ENCODE peak calls at places on chromosome 12, in six cellular contexts. A is neural crest cell, M is sigmoid colon, O is activated B cell treated with CpG ODN at 0.5 μM for 24 hours, Y is epithelial cell of esophagus, T is endothelial cell of umbilical vein. S is an unnamed sample.

GRCh38 chr12:58919271-58920101 is 818 bp downstream of the LRIG3 start:
- DNase-seq in A (no peak), M (peak; percentile 71), O (no peak), Y (peak; percentile 66), T (peak; percentile 83), S (peak; percentile 44)

GRCh38 chr12:59486827-59487226 is 109.0 kb upstream of the SLC16A7 start:
- DNase-seq in A (no peak), M (no peak), O (no peak), Y (peak; percentile 53), T (no peak), S (no peak)

GRCh38 chr12:100427078-100427477 is 46.6 kb upstream of the NR1H4 start:
- DNase-seq in A (no peak), M (no peak), O (no peak), Y (peak; percentile 88), T (no peak), S (no peak)

GRCh38 chr12:121626853-121627623 is 708 bp downstream of the ORAI1 start:
- DNase-seq in A (peak; percentile 50), M (peak; percentile 86), O (peak; percentile 66), Y (peak; percentile 58), T (peak; percentile 80), S (peak; percentile 81)

GRCh38 chr12:77163068-77163810 is 97.9 kb upstream of the E2F7 start:
- DNase-seq in A (no peak), M (no peak), O (no peak), Y (no peak), T (no peak), S (no peak)

GRCh38 chr12:57126561-57126960 is 1.7 kb upstream of the LRP1 start:
- DNase-seq in A (no peak), M (no peak), O (no peak), Y (no peak), T (no peak), S (no peak)

GRCh38 chr12:53703746-53704145 is 23.5 kb downstream of the CALCOCO1 start:
- DNase-seq in A (no peak), M (no peak), O (no peak), Y (no peak), T (no peak), S (no peak)

GRCh38 chr12:55728185-55728931 is 451 bp downstream of the CD63 start:
- DNase-seq in A (no peak), M (peak; percentile 94), O (no peak), Y (peak; percentile 44), T (peak; percentile 61), S (no peak)

GRCh38 chr12:64756371-64756770 is 2.8 kb downstream of the GNS start:
- DNase-seq in A (no peak), M (no peak), O (no peak), Y (no peak), T (no peak), S (peak; percentile 60)

GRCh38 chr12:99387661-99388060 is 259.9 kb upstream of the GARIN6 start:
- DNase-seq in A (no peak), M (no peak), O (no peak), Y (no peak), T (no peak), S (no peak)

GRCh38 chr12:48021485-48022179 is 17.4 kb upstream of the COL2A1 start:
- DNase-seq in A (no peak), M (no peak), O (no peak), Y (peak; percentile 26), T (no peak), S (no peak)

GRCh38 chr12:58443981-58444371 is 476.3 kb downstream of the LRIG3 start:
- DNase-seq in A (no peak), M (no peak), O (no peak), Y (no peak), T (no peak), S (no peak)

GRCh38 chr12:121797937-121798801 is 4.7 kb upstream of the RHOF start:
- DNase-seq in A (no peak), M (peak; percentile 89), O (no peak), Y (no peak), T (peak; percentile 55), S (no peak)

GRCh38 chr12:29073631-29074239 is 75.3 kb upstream of the FAR2 start:
- DNase-seq in A (peak; percentile 6), M (no peak), O (no peak), Y (peak; percentile 64), T (peak; percentile 67), S (peak; percentile 17)

GRCh38 chr12:4587108-4587507 is 25.1 kb downstream of the DYRK4 start:
- DNase-seq in A (no peak), M (no peak), O (no peak), Y (no peak), T (no peak), S (no peak)

GRCh38 chr12:26642361-26642760 is 190.6 kb downstream of the ITPR2 start:
- DNase-seq in A (no peak), M (no peak), O (no peak), Y (no peak), T (no peak), S (no peak)

DNA sequence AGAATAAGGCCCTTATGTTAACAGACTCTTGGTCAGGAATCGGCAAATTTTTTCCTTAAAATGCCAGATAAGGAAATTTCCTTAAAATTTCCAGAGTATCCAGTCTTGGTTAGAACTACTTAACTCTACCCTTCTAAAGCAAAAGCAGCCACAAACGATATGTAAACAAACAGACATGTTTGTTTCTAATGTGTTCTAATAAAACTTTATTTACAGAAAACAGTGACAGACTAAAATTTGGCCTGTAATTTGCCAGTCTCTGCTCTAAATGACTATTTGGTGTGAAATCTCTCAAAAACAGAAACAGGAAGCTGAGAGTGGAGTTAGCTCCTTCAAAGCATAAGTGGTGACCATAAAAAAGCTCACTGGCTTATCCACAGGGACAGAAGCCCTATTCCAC is 78.2 kb downstream of the PRKAB1 start:
- DNase-seq in A (no peak), M (no peak), O (no peak), Y (no peak), T (no peak), S (no peak)
- TF ChIP-seq CTCF in A (no peak), M (no peak), O (no peak), Y (no peak), T (no peak), S (no peak)

DNA sequence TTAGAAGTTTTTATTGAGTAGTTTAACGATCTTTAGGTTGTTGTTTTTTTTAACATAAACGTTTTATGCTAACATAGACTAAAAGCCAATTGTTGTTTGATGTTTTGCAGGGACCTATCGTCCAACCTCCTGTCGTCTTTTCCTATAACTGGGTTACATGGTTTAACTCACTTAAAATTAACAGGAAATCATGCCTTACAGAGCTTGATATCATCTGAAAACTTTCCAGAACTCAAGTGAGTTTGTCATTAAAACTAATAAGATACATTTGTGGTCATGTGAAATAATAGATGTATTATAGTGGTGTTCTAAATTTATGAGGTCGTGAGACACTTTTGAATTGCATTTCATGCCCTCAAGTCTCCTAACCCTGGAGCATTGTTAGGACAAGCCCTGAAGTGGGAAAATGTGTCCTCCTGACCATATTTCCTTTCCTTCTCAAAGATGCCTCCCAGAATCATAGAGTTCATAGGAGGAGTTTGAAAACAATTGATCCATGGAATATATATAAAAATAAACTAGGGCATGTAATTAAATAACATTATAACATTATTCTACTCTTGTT is 84.9 kb downstream of the ZFC3H1 start:
- DNase-seq in A (no peak), M (no peak), O (no peak), Y (no peak), T (no peak), S (no peak)
- TF ChIP-seq CTCF in A (no peak), M (no peak), O (no peak), Y (no peak), T (no peak), S (no peak)

GRCh38 chr12:117225179-117225578 is 34.9 kb upstream of the FBXO21 start:
- DNase-seq in A (no peak), M (no peak), O (no peak), Y (no peak), T (no peak), S (no peak)

GRCh38 chr12:117226505-117226904 is 36.2 kb upstream of the FBXO21 start:
- DNase-seq in A (no peak), M (no peak), O (no peak), Y (no peak), T (no peak), S (no peak)

GRCh38 chr12:117231750-117232149 is 41.5 kb upstream of the FBXO21 start:
- DNase-seq in A (no peak), M (no peak), O (no peak), Y (no peak), T (no peak), S (no peak)

GRCh38 chr12:117228239-117228638 is 38.0 kb upstream of the FBXO21 start:
- DNase-seq in A (no peak), M (no peak), O (no peak), Y (peak; percentile 29), T (no peak), S (no peak)

GRCh38 chr12:117227000-117227653 is 36.9 kb upstream of the FBXO21 start:
- DNase-seq in A (no peak), M (no peak), O (no peak), Y (no peak), T (no peak), S (no peak)
- TF ChIP-seq CTCF in A (no peak), M (no peak), O (no peak), Y (no peak), T (no peak), S (no peak)

GRCh38 chr12:94771199-94771598 is 120.8 kb upstream of the TMCC3 start:
- DNase-seq in A (no peak), M (no peak), O (no peak), Y (no peak), T (peak; percentile 66), S (no peak)

GRCh38 chr12:94769746-94770396 is 119.5 kb upstream of the TMCC3 start:
- DNase-seq in A (no peak), M (no peak), O (no peak), Y (no peak), T (no peak), S (no peak)

GRCh38 chr12:94771741-94772140 is 121.4 kb upstream of the TMCC3 start:
- DNase-seq in A (no peak), M (no peak), O (no peak), Y (no peak), T (no peak), S (no peak)

GRCh38 chr12:94770397-94770759 is 120.0 kb upstream of the TMCC3 start:
- DNase-seq in A (no peak), M (no peak), O (no peak), Y (no peak), T (no peak), S (no peak)

GRCh38 chr12:94770777-94771176 is 120.4 kb upstream of the TMCC3 start:
- DNase-seq in A (no peak), M (no peak), O (no peak), Y (no peak), T (no peak), S (no peak)
- TF ChIP-seq CTCF in A (no peak), M (no peak), O (no peak), Y (no peak), T (no peak), S (no peak)

DNA sequence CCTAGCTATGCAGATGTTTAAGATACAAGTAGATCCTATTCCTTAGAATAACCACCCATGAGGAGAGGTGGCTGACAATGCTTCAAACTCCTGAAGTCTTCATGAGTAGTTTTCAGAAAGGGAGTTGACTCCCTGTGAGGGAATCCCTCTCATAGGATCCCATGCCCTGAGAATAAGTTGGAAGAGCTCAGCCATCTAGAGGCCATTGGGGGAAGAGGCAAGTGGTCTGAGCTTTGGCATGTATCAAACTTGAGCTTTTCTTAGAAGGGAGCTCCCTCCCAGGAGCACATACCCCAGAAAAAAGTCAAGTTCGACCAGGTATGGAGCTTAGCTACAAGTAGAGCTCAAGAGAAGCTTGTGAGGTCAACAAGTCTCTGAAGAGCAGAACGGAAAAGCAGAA is 165.7 kb upstream of the RBM19 start:
- DNase-seq in A (no peak), M (no peak), O (no peak), Y (no peak), T (no peak), S (no peak)
- TF ChIP-seq CTCF in A (no peak), M (no peak), O (no peak), Y (no peak), T (no peak), S (no peak)

GRCh38 chr12:3533703-3534386 is 42.8 kb downstream of the PRMT8 start:
- DNase-seq in A (no peak), M (peak; percentile 75), O (no peak), Y (no peak), T (no peak), S (no peak)
- TF ChIP-seq CTCF in A (no peak), M (no peak), O (no peak), Y (peak; percentile 14), T (no peak), S (no peak)